ENCODE peak calls at places on chromosome 9, in five cellular contexts. One of them, this sample, is unnamed.

GRCh38 chr9:110509787-110510186 is 69.8 kb downstream of the SVEP1 start:
- DNase-seq in A549: no peak
- DNase-seq in stimulated activated CD4-positive, alpha-beta T cell treated with anti-CD3 and anti-CD28 coated beads, Interleukin-15, amount 100 ng/mL, for 24 hours: no peak
- DNase-seq in NCI-H774: no peak
- DNase-seq in SHP77 treated with DMSO at 0.1 percent for 48 hours: no peak
- DNase-seq in this sample: no peak

GRCh38 chr9:135079018-135079417 is 8.4 kb upstream of the OLFM1 start:
- DNase-seq in A549: no peak
- DNase-seq in stimulated activated CD4-positive, alpha-beta T cell treated with anti-CD3 and anti-CD28 coated beads, Interleukin-15, amount 100 ng/mL, for 24 hours: no peak
- DNase-seq in SHP77 treated with DMSO at 0.1 percent for 48 hours: no peak
- DNase-seq in NCI-H774: no peak
- DNase-seq in this sample: no peak

GRCh38 chr9:14249527-14249926 is 64.4 kb downstream of the NFIB start:
- DNase-seq in A549: no peak
- DNase-seq in SHP77 treated with DMSO at 0.1 percent for 48 hours: no peak
- DNase-seq in NCI-H774: no peak
- DNase-seq in stimulated activated CD4-positive, alpha-beta T cell treated with anti-CD3 and anti-CD28 coated beads, Interleukin-15, amount 100 ng/mL, for 24 hours: no peak
- DNase-seq in this sample: no peak

GRCh38 chr9:85610074-85610855 is 131.5 kb downstream of the AGTPBP1 start:
- DNase-seq in A549: peak
- DNase-seq in NCI-H774: peak
- DNase-seq in stimulated activated CD4-positive, alpha-beta T cell treated with anti-CD3 and anti-CD28 coated beads, Interleukin-15, amount 100 ng/mL, for 24 hours: peak
- DNase-seq in SHP77 treated with DMSO at 0.1 percent for 48 hours: no peak
- DNase-seq in this sample: peak

GRCh38 chr9:5389109-5389732 is 48.5 kb downstream of the PLGRKT start:
- DNase-seq in A549: no peak
- DNase-seq in stimulated activated CD4-positive, alpha-beta T cell treated with anti-CD3 and anti-CD28 coated beads, Interleukin-15, amount 100 ng/mL, for 24 hours: peak
- DNase-seq in NCI-H774: no peak
- DNase-seq in SHP77 treated with DMSO at 0.1 percent for 48 hours: no peak
- DNase-seq in this sample: no peak

GRCh38 chr9:93597142-93597706 is 20.8 kb downstream of the PHF2 start:
- DNase-seq in stimulated activated CD4-positive, alpha-beta T cell treated with anti-CD3 and anti-CD28 coated beads, Interleukin-15, amount 100 ng/mL, for 24 hours: no peak
- DNase-seq in A549: no peak
- DNase-seq in NCI-H774: no peak
- DNase-seq in SHP77 treated with DMSO at 0.1 percent for 48 hours: no peak
- DNase-seq in this sample: no peak

GRCh38 chr9:3941758-3942157 is 358.1 kb downstream of the GLIS3 start:
- DNase-seq in SHP77 treated with DMSO at 0.1 percent for 48 hours: no peak
- DNase-seq in A549: no peak
- DNase-seq in NCI-H774: no peak
- DNase-seq in stimulated activated CD4-positive, alpha-beta T cell treated with anti-CD3 and anti-CD28 coated beads, Interleukin-15, amount 100 ng/mL, for 24 hours: no peak
- DNase-seq in this sample: no peak

GRCh38 chr9:7656648-7657047 is 142.9 kb downstream of the DMAC1 start:
- DNase-seq in SHP77 treated with DMSO at 0.1 percent for 48 hours: no peak
- DNase-seq in NCI-H774: peak
- DNase-seq in A549: no peak
- DNase-seq in stimulated activated CD4-positive, alpha-beta T cell treated with anti-CD3 and anti-CD28 coated beads, Interleukin-15, amount 100 ng/mL, for 24 hours: no peak
- DNase-seq in this sample: no peak

GRCh38 chr9:137078701-137079400 is 1.5 kb downstream of the UAP1L1 start:
- DNase-seq in NCI-H774: no peak
- DNase-seq in A549: no peak
- DNase-seq in SHP77 treated with DMSO at 0.1 percent for 48 hours: no peak
- DNase-seq in stimulated activated CD4-positive, alpha-beta T cell treated with anti-CD3 and anti-CD28 coated beads, Interleukin-15, amount 100 ng/mL, for 24 hours: no peak
- DNase-seq in this sample: no peak

GRCh38 chr9:127971357-127972315 is 9.2 kb downstream of the EEIG1 start:
- DNase-seq in stimulated activated CD4-positive, alpha-beta T cell treated with anti-CD3 and anti-CD28 coated beads, Interleukin-15, amount 100 ng/mL, for 24 hours: peak
- DNase-seq in SHP77 treated with DMSO at 0.1 percent for 48 hours: no peak
- DNase-seq in NCI-H774: no peak
- DNase-seq in A549: no peak
- DNase-seq in this sample: peak

GRCh38 chr9:27421567-27421966 is 102.5 kb upstream of the IFNK start:
- DNase-seq in A549: no peak
- DNase-seq in NCI-H774: no peak
- DNase-seq in stimulated activated CD4-positive, alpha-beta T cell treated with anti-CD3 and anti-CD28 coated beads, Interleukin-15, amount 100 ng/mL, for 24 hours: no peak
- DNase-seq in SHP77 treated with DMSO at 0.1 percent for 48 hours: no peak
- DNase-seq in this sample: no peak

GRCh38 chr9:133199648-133200321 is 9.3 kb downstream of the OBP2B start:
- DNase-seq in NCI-H774: peak
- DNase-seq in stimulated activated CD4-positive, alpha-beta T cell treated with anti-CD3 and anti-CD28 coated beads, Interleukin-15, amount 100 ng/mL, for 24 hours: peak
- DNase-seq in SHP77 treated with DMSO at 0.1 percent for 48 hours: no peak
- DNase-seq in A549: no peak
- DNase-seq in this sample: no peak

GRCh38 chr9:97176206-97176605 is 131.3 kb upstream of the CCDC180 start:
- DNase-seq in NCI-H774: peak
- DNase-seq in SHP77 treated with DMSO at 0.1 percent for 48 hours: peak
- DNase-seq in A549: no peak
- DNase-seq in stimulated activated CD4-positive, alpha-beta T cell treated with anti-CD3 and anti-CD28 coated beads, Interleukin-15, amount 100 ng/mL, for 24 hours: no peak
- DNase-seq in this sample: peak

GRCh38 chr9:98929866-98930265 is 13.8 kb upstream of the COL15A1 start:
- DNase-seq in stimulated activated CD4-positive, alpha-beta T cell treated with anti-CD3 and anti-CD28 coated beads, Interleukin-15, amount 100 ng/mL, for 24 hours: no peak
- DNase-seq in A549: no peak
- DNase-seq in SHP77 treated with DMSO at 0.1 percent for 48 hours: no peak
- DNase-seq in NCI-H774: no peak
- DNase-seq in this sample: no peak

GRCh38 chr9:94860678-94861588 is 134.4 kb downstream of the AOPEP start:
- DNase-seq in SHP77 treated with DMSO at 0.1 percent for 48 hours: peak
- DNase-seq in NCI-H774: no peak
- DNase-seq in stimulated activated CD4-positive, alpha-beta T cell treated with anti-CD3 and anti-CD28 coated beads, Interleukin-15, amount 100 ng/mL, for 24 hours: peak
- DNase-seq in A549: no peak
- DNase-seq in this sample: no peak

GRCh38 chr9:36714161-36714560 is 141.5 kb downstream of the MELK start:
- DNase-seq in SHP77 treated with DMSO at 0.1 percent for 48 hours: no peak
- DNase-seq in NCI-H774: no peak
- DNase-seq in A549: no peak
- DNase-seq in stimulated activated CD4-positive, alpha-beta T cell treated with anti-CD3 and anti-CD28 coated beads, Interleukin-15, amount 100 ng/mL, for 24 hours: no peak
- DNase-seq in this sample: no peak

GRCh38 chr9:129624168-129624759 is 1.7 kb upstream of the NTMT1 start:
- DNase-seq in NCI-H774: peak
- DNase-seq in A549: peak
- DNase-seq in stimulated activated CD4-positive, alpha-beta T cell treated with anti-CD3 and anti-CD28 coated beads, Interleukin-15, amount 100 ng/mL, for 24 hours: peak
- DNase-seq in SHP77 treated with DMSO at 0.1 percent for 48 hours: peak
- DNase-seq in this sample: peak

This sample was measured in NCI-H1694 treated with DMSO at 0.1 percent for 48 hours.